ENCODE peak calls at places on chromosomes 6 and 20, in eight cellular contexts. One of them, this sample, is unnamed.

GRCh38 chr20:62980970-62981369 is 25.8 kb downstream of the BHLHE23 start:
- DNase-seq in K562: no peak
- DNase-seq in HepG2: no peak
- DNase-seq in endothelial cell of umbilical vein: no peak
- DNase-seq in GM12878: no peak
- DNase-seq in SK-N-SH: peak
- DNase-seq in H1: no peak
- DNase-seq in A549: peak
- DNase-seq in this sample: no peak

GRCh38 chr6:96898241-96898851 is 655 bp upstream of the NDUFAF4 start:
- DNase-seq in SK-N-SH: peak
- DNase-seq in GM12878: no peak
- DNase-seq in endothelial cell of umbilical vein: peak
- DNase-seq in A549: peak
- DNase-seq in K562: no peak
- DNase-seq in HepG2: no peak
- DNase-seq in H1: no peak
- DNase-seq in this sample: no peak

GRCh38 chr20:6708010-6708409 is 59.5 kb upstream of the BMP2 start:
- DNase-seq in SK-N-SH: no peak
- DNase-seq in endothelial cell of umbilical vein: peak
- DNase-seq in A549: no peak
- DNase-seq in GM12878: no peak
- DNase-seq in K562: no peak
- DNase-seq in H1: no peak
- DNase-seq in HepG2: no peak
- DNase-seq in this sample: no peak

GRCh38 chr6:2804516-2804915 is 37.1 kb downstream of the SERPINB1 start:
- DNase-seq in SK-N-SH: peak
- DNase-seq in K562: no peak
- DNase-seq in HepG2: no peak
- DNase-seq in A549: no peak
- DNase-seq in GM12878: no peak
- DNase-seq in H1: no peak
- DNase-seq in endothelial cell of umbilical vein: peak
- DNase-seq in this sample: no peak

GRCh38 chr20:48941467-48941866 is 20.0 kb downstream of the ARFGEF2 start:
- DNase-seq in A549: no peak
- DNase-seq in GM12878: no peak
- DNase-seq in HepG2: no peak
- DNase-seq in K562: no peak
- DNase-seq in H1: no peak
- DNase-seq in endothelial cell of umbilical vein: no peak
- DNase-seq in SK-N-SH: no peak
- DNase-seq in this sample: no peak

GRCh38 chr20:24673678-24674570 is 204.5 kb downstream of the SYNDIG1 start:
- DNase-seq in HepG2: no peak
- DNase-seq in A549: peak
- DNase-seq in H1: no peak
- DNase-seq in K562: no peak
- DNase-seq in SK-N-SH: no peak
- DNase-seq in endothelial cell of umbilical vein: no peak
- DNase-seq in GM12878: no peak
- DNase-seq in this sample: no peak

GRCh38 chr20:2804921-2805681 is 4.7 kb upstream of the CPXM1 start:
- DNase-seq in GM12878: no peak
- DNase-seq in SK-N-SH: peak
- DNase-seq in endothelial cell of umbilical vein: no peak
- DNase-seq in K562: no peak
- DNase-seq in H1: peak
- DNase-seq in A549: no peak
- DNase-seq in HepG2: no peak
- DNase-seq in this sample: no peak

GRCh38 chr20:16147916-16148315 is 425.3 kb downstream of the KIF16B start:
- DNase-seq in SK-N-SH: no peak
- DNase-seq in GM12878: no peak
- DNase-seq in K562: no peak
- DNase-seq in HepG2: no peak
- DNase-seq in H1: no peak
- DNase-seq in endothelial cell of umbilical vein: no peak
- DNase-seq in A549: no peak
- DNase-seq in this sample: no peak

GRCh38 chr6:52572536-52572935 is 4.3 kb downstream of the TRAM2 start:
- DNase-seq in A549: no peak
- DNase-seq in GM12878: no peak
- DNase-seq in SK-N-SH: no peak
- DNase-seq in H1: no peak
- DNase-seq in HepG2: no peak
- DNase-seq in K562: no peak
- DNase-seq in endothelial cell of umbilical vein: no peak
- DNase-seq in this sample: no peak

GRCh38 chr20:4225778-4226177 is 210.4 kb upstream of the RNF24 start:
- DNase-seq in SK-N-SH: no peak
- DNase-seq in H1: no peak
- DNase-seq in GM12878: no peak
- DNase-seq in K562: no peak
- DNase-seq in HepG2: peak
- DNase-seq in A549: peak
- DNase-seq in endothelial cell of umbilical vein: peak
- DNase-seq in this sample: no peak

GRCh38 chr6:71334768-71335167 is 46.2 kb downstream of the OGFRL1 start:
- DNase-seq in H1: no peak
- DNase-seq in SK-N-SH: no peak
- DNase-seq in A549: no peak
- DNase-seq in K562: no peak
- DNase-seq in endothelial cell of umbilical vein: no peak
- DNase-seq in GM12878: no peak
- DNase-seq in HepG2: no peak
- DNase-seq in this sample: no peak

GRCh38 chr6:14921170-14921569 is 324.7 kb upstream of the JARID2 start:
- DNase-seq in A549: no peak
- DNase-seq in H1: no peak
- DNase-seq in endothelial cell of umbilical vein: no peak
- DNase-seq in SK-N-SH: no peak
- DNase-seq in K562: peak
- DNase-seq in GM12878: no peak
- DNase-seq in HepG2: no peak
- DNase-seq in this sample: no peak

GRCh38 chr6:22082278-22082677 is 214.6 kb downstream of the PRL start:
- DNase-seq in K562: no peak
- DNase-seq in endothelial cell of umbilical vein: no peak
- DNase-seq in A549: peak
- DNase-seq in SK-N-SH: no peak
- DNase-seq in HepG2: no peak
- DNase-seq in H1: no peak
- DNase-seq in GM12878: no peak
- DNase-seq in this sample: no peak

GRCh38 chr6:54194067-54194466 is 82.8 kb downstream of the MLIP start:
- DNase-seq in GM12878: no peak
- DNase-seq in HepG2: no peak
- DNase-seq in endothelial cell of umbilical vein: no peak
- DNase-seq in H1: no peak
- DNase-seq in K562: no peak
- DNase-seq in A549: no peak
- DNase-seq in SK-N-SH: no peak
- DNase-seq in this sample: peak

GRCh38 chr20:52798124-52798523 is 174.0 kb upstream of the TSHZ2 start:
- DNase-seq in endothelial cell of umbilical vein: no peak
- DNase-seq in GM12878: no peak
- DNase-seq in K562: no peak
- DNase-seq in A549: no peak
- DNase-seq in HepG2: no peak
- DNase-seq in SK-N-SH: no peak
- DNase-seq in H1: no peak
- DNase-seq in this sample: no peak

GRCh38 chr6:113529191-113529590 is 328.0 kb upstream of the MARCKS start:
- DNase-seq in HepG2: no peak
- DNase-seq in SK-N-SH: peak
- DNase-seq in GM12878: no peak
- DNase-seq in H1: no peak
- DNase-seq in K562: no peak
- DNase-seq in endothelial cell of umbilical vein: peak
- DNase-seq in A549: no peak
- DNase-seq in this sample: no peak

GRCh38 chr6:138272543-138273305 is 54.4 kb upstream of the PBOV1 start:
- DNase-seq in GM12878: no peak
- DNase-seq in K562: no peak
- DNase-seq in A549: no peak
- DNase-seq in HepG2: no peak
- DNase-seq in SK-N-SH: no peak
- DNase-seq in H1: no peak
- DNase-seq in endothelial cell of umbilical vein: no peak
- DNase-seq in this sample: no peak

GRCh38 chr6:138275976-138276375 is 57.7 kb upstream of the PBOV1 start:
- DNase-seq in H1: no peak
- DNase-seq in HepG2: no peak
- DNase-seq in SK-N-SH: no peak
- DNase-seq in endothelial cell of umbilical vein: no peak
- DNase-seq in K562: no peak
- DNase-seq in A549: no peak
- DNase-seq in GM12878: no peak
- DNase-seq in this sample: no peak

GRCh38 chr6:138277835-138278234 is 59.5 kb upstream of the PBOV1 start:
- DNase-seq in SK-N-SH: no peak
- DNase-seq in GM12878: no peak
- DNase-seq in A549: no peak
- DNase-seq in endothelial cell of umbilical vein: no peak
- DNase-seq in HepG2: no peak
- DNase-seq in H1: no peak
- DNase-seq in K562: no peak
- DNase-seq in this sample: no peak

DNA sequence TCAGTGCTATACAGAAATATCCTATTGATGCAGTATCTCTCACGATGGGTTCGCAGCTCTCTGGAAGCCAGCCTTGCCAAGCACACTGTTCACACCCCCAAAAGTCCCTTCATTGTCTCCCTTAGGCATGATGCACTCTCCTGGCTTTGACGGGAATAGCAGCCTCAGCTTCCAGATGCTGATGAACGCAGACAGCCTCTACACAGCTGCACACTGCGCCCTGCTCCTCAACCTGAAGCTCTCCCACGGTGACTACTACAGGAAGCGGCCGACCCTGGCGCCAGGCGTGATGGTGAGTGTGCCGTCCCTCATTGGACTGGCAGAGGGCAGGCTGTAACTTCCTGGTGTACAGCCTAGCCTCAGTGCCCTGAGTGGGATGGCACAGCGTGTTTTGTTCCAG is 60.0 kb upstream of the PBOV1 start:
- DNase-seq in GM12878: no peak
- DNase-seq in H1: peak
- DNase-seq in A549: peak
- DNase-seq in endothelial cell of umbilical vein: no peak
- DNase-seq in K562: no peak
- DNase-seq in SK-N-SH: no peak
- DNase-seq in HepG2: peak
- DNase-seq in this sample: no peak
- TF ChIP-seq MAX in GM12878: no peak
- TF ChIP-seq MAX in H1: no peak
- TF ChIP-seq MAX in A549: no peak
- TF ChIP-seq MAX in endothelial cell of umbilical vein: no peak
- TF ChIP-seq MAX in K562: no peak
- TF ChIP-seq MAX in SK-N-SH: no peak
- TF ChIP-seq MAX in HepG2: no peak
- TF ChIP-seq MAX in this sample: no peak

GRCh38 chr20:43559147-43559477 is 285 bp downstream of the SGK2 start:
- DNase-seq in endothelial cell of umbilical vein: no peak
- DNase-seq in A549: no peak
- DNase-seq in H1: no peak
- DNase-seq in K562: no peak
- DNase-seq in HepG2: no peak
- DNase-seq in GM12878: no peak
- DNase-seq in SK-N-SH: no peak
- DNase-seq in this sample: no peak

GRCh38 chr20:43559588-43559987 is 761 bp downstream of the SGK2 start:
- DNase-seq in K562: no peak
- DNase-seq in A549: no peak
- DNase-seq in endothelial cell of umbilical vein: no peak
- DNase-seq in HepG2: no peak
- DNase-seq in SK-N-SH: no peak
- DNase-seq in H1: no peak
- DNase-seq in GM12878: no peak
- DNase-seq in this sample: no peak

GRCh38 chr20:43563429-43563828 is 4.6 kb downstream of the SGK2 start:
- DNase-seq in K562: no peak
- DNase-seq in HepG2: peak
- DNase-seq in H1: no peak
- DNase-seq in GM12878: no peak
- DNase-seq in endothelial cell of umbilical vein: no peak
- DNase-seq in A549: peak
- DNase-seq in SK-N-SH: no peak
- DNase-seq in this sample: no peak

GRCh38 chr20:43558412-43559146 is at the start of gene SGK2:
- DNase-seq in GM12878: no peak
- DNase-seq in A549: peak
- DNase-seq in HepG2: peak
- DNase-seq in H1: no peak
- DNase-seq in SK-N-SH: no peak
- DNase-seq in endothelial cell of umbilical vein: no peak
- DNase-seq in K562: peak
- DNase-seq in this sample: no peak

GRCh38 chr20:43560974-43561373 is 2.1 kb downstream of the SGK2 start:
- DNase-seq in K562: no peak
- DNase-seq in A549: no peak
- DNase-seq in endothelial cell of umbilical vein: no peak
- DNase-seq in HepG2: no peak
- DNase-seq in SK-N-SH: no peak
- DNase-seq in H1: no peak
- DNase-seq in GM12878: no peak
- DNase-seq in this sample: no peak
- H3K4me3 ChIP-seq in K562: no peak
- H3K4me3 ChIP-seq in A549: no peak
- H3K4me3 ChIP-seq in endothelial cell of umbilical vein: no peak
- H3K4me3 ChIP-seq in HepG2: no peak
- H3K4me3 ChIP-seq in SK-N-SH: no peak
- H3K4me3 ChIP-seq in H1: no peak
- H3K4me3 ChIP-seq in GM12878: no peak
- H3K4me3 ChIP-seq in this sample: no peak

DNA sequence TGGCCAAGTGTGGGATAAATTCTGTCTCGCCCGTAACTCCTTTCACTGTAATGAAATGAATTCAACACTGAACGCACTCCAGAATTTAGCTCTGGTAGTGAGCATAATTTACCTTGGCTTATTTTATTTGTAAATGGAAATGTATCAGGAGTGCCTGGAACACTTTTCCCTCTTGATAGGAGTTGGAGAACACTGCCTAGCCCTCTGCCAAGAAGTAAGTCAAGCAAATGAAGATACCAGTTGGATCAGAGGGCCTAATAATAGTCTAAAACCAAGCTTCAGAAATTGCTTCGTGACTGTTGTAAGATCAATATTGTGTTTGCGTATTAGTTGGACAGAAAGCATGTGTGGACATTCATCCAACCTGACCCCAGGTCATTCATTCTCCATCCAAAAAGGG is 64.6 kb upstream of the TPD52L1 start:
- DNase-seq in HepG2: no peak
- DNase-seq in A549: no peak
- DNase-seq in H1: no peak
- DNase-seq in endothelial cell of umbilical vein: no peak
- DNase-seq in GM12878: no peak
- DNase-seq in K562: no peak
- DNase-seq in SK-N-SH: no peak
- DNase-seq in this sample: no peak
- TF ChIP-seq MAX in HepG2: no peak
- TF ChIP-seq MAX in A549: no peak
- TF ChIP-seq MAX in H1: no peak
- TF ChIP-seq MAX in endothelial cell of umbilical vein: no peak
- TF ChIP-seq MAX in GM12878: no peak
- TF ChIP-seq MAX in K562: no peak
- TF ChIP-seq MAX in SK-N-SH: no peak
- TF ChIP-seq MAX in this sample: no peak

GRCh38 chr6:4345543-4345942 is 210.2 kb upstream of the ECI2 start:
- DNase-seq in A549: no peak
- DNase-seq in SK-N-SH: no peak
- DNase-seq in HepG2: no peak
- DNase-seq in H1: no peak
- DNase-seq in K562: no peak
- DNase-seq in endothelial cell of umbilical vein: no peak
- DNase-seq in GM12878: no peak
- DNase-seq in this sample: no peak
- H3K4me3 ChIP-seq in A549: no peak
- H3K4me3 ChIP-seq in SK-N-SH: no peak
- H3K4me3 ChIP-seq in HepG2: no peak
- H3K4me3 ChIP-seq in H1: no peak
- H3K4me3 ChIP-seq in K562: no peak
- H3K4me3 ChIP-seq in endothelial cell of umbilical vein: no peak
- H3K4me3 ChIP-seq in GM12878: no peak
- H3K4me3 ChIP-seq in this sample: no peak